ENCODE peak calls at places on chromosomes 5 and 9, in four cellular contexts. One of them, this sample, is unnamed.

GRCh38 chr5:146706321-146706972 is 172.1 kb downstream of the PPP2R2B start:
- DNase-seq in IMR-90: no peak
- DNase-seq in SK-N-SH: no peak
- DNase-seq in K562: peak
- DNase-seq in this sample: no peak

GRCh38 chr5:72015103-72015548 is 92.1 kb upstream of the MAP1B start:
- DNase-seq in IMR-90: peak
- DNase-seq in SK-N-SH: peak
- DNase-seq in K562: peak
- DNase-seq in this sample: no peak

GRCh38 chr9:96006961-96007360 is 131.5 kb downstream of the ERCC6L2 start:
- DNase-seq in IMR-90: peak
- DNase-seq in SK-N-SH: no peak
- DNase-seq in K562: no peak
- DNase-seq in this sample: no peak

GRCh38 chr5:158869092-158869491 is 230.6 kb downstream of the EBF1 start:
- DNase-seq in IMR-90: no peak
- DNase-seq in SK-N-SH: no peak
- DNase-seq in K562: no peak
- DNase-seq in this sample: no peak

GRCh38 chr5:128349044-128349629 is 188.9 kb downstream of the FBN2 start:
- DNase-seq in IMR-90: peak
- DNase-seq in SK-N-SH: no peak
- DNase-seq in K562: peak
- DNase-seq in this sample: no peak

GRCh38 chr5:73256462-73257260 is 83.7 kb downstream of the TMEM174 start:
- DNase-seq in IMR-90: peak
- DNase-seq in SK-N-SH: no peak
- DNase-seq in K562: no peak
- DNase-seq in this sample: no peak

GRCh38 chr5:63125862-63126261 is 547.2 kb downstream of the LRRC70 start:
- DNase-seq in IMR-90: peak
- DNase-seq in SK-N-SH: no peak
- DNase-seq in K562: peak
- DNase-seq in this sample: no peak

GRCh38 chr5:126514159-126515141 is 80.6 kb downstream of the ALDH7A1 start:
- DNase-seq in IMR-90: peak
- DNase-seq in SK-N-SH: no peak
- DNase-seq in K562: peak
- DNase-seq in this sample: no peak

GRCh38 chr9:131432597-131433301 is 38.9 kb downstream of the PRRC2B start:
- DNase-seq in IMR-90: peak
- DNase-seq in SK-N-SH: no peak
- DNase-seq in K562: no peak
- DNase-seq in this sample: no peak

GRCh38 chr9:33166263-33167083 is 663 bp downstream of the B4GALT1 start:
- DNase-seq in IMR-90: no peak
- DNase-seq in SK-N-SH: peak
- DNase-seq in K562: peak
- DNase-seq in this sample: no peak

GRCh38 chr5:6712136-6712581 is 1.1 kb upstream of the TENT4A start:
- DNase-seq in IMR-90: peak
- DNase-seq in SK-N-SH: peak
- DNase-seq in K562: peak
- DNase-seq in this sample: no peak

GRCh38 chr5:135811007-135811406 is 23.5 kb upstream of the SLC25A48 start:
- DNase-seq in IMR-90: no peak
- DNase-seq in SK-N-SH: no peak
- DNase-seq in K562: no peak
- DNase-seq in this sample: no peak

GRCh38 chr9:123353984-123354591 is 1.9 kb upstream of the CRB2 start:
- DNase-seq in IMR-90: peak
- DNase-seq in SK-N-SH: peak
- DNase-seq in K562: peak
- DNase-seq in this sample: no peak

GRCh38 chr5:93192107-93192506 is 388.9 kb downstream of the NR2F1-AS1 start:
- DNase-seq in IMR-90: peak
- DNase-seq in SK-N-SH: no peak
- DNase-seq in K562: no peak
- DNase-seq in this sample: no peak

GRCh38 chr9:128120741-128121465 is 6.6 kb downstream of the PTGES2 start:
- DNase-seq in IMR-90: no peak
- DNase-seq in SK-N-SH: no peak
- DNase-seq in K562: no peak
- DNase-seq in this sample: no peak

GRCh38 chr9:96015876-96016686 is 140.6 kb downstream of the ERCC6L2 start:
- DNase-seq in IMR-90: peak
- DNase-seq in SK-N-SH: no peak
- DNase-seq in K562: no peak
- DNase-seq in this sample: peak

GRCh38 chr9:68749579-68750159 is 44.6 kb downstream of the PIP5K1B start:
- DNase-seq in IMR-90: no peak
- DNase-seq in SK-N-SH: no peak
- DNase-seq in K562: no peak
- DNase-seq in this sample: no peak

GRCh38 chr9:5708414-5708813 is 79.5 kb downstream of the RIC1 start:
- DNase-seq in IMR-90: no peak
- DNase-seq in SK-N-SH: no peak
- DNase-seq in K562: no peak
- DNase-seq in this sample: no peak

GRCh38 chr5:61394078-61394701 is 62.1 kb downstream of the ZSWIM6 start:
- DNase-seq in IMR-90: peak
- DNase-seq in SK-N-SH: no peak
- DNase-seq in K562: no peak
- DNase-seq in this sample: no peak

GRCh38 chr5:57575839-57576238 is 93.2 kb upstream of the ACTBL2 start:
- DNase-seq in IMR-90: no peak
- DNase-seq in SK-N-SH: no peak
- DNase-seq in K562: peak
- DNase-seq in this sample: no peak

GRCh38 chr9:7212101-7212500 is 454.3 kb downstream of the KDM4C start:
- DNase-seq in IMR-90: no peak
- DNase-seq in SK-N-SH: no peak
- DNase-seq in K562: no peak
- DNase-seq in this sample: no peak
- TF ChIP-seq MXI1 in IMR-90: no peak
- TF ChIP-seq MXI1 in SK-N-SH: no peak
- TF ChIP-seq MXI1 in K562: no peak
- TF ChIP-seq MXI1 in this sample: no peak

GRCh38 chr9:130118841-130119520 is 53.2 kb upstream of the NCS1 start:
- DNase-seq in IMR-90: peak
- DNase-seq in SK-N-SH: peak
- DNase-seq in K562: no peak
- DNase-seq in this sample: no peak
- TF ChIP-seq RCOR1 in IMR-90: no peak
- TF ChIP-seq RCOR1 in SK-N-SH: peak
- TF ChIP-seq RCOR1 in K562: no peak
- TF ChIP-seq RCOR1 in this sample: no peak

DNA sequence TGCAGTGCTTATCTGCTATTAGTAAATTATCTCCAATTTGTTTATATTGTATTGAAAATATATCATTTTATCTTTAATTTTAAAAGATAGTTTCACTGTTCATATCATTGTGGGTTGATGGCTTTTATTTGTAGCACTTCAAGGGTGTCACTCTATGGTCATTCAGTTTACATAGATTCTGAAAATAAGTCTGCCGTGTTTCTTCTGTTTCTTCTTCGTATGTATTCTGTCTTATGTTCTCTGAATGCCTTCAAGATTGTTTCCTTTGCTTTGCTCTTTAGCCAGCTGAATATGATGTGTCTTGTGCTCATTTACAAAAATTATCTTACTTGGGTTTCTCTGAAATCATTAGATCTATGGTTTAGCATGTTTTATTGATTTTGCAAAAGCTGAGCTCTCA is 359.9 kb downstream of the CYLC2 start:
- DNase-seq in IMR-90: no peak
- DNase-seq in SK-N-SH: no peak
- DNase-seq in K562: no peak
- DNase-seq in this sample: no peak
- TF ChIP-seq MXI1 in IMR-90: no peak
- TF ChIP-seq MXI1 in SK-N-SH: no peak
- TF ChIP-seq MXI1 in K562: no peak
- TF ChIP-seq MXI1 in this sample: no peak

GRCh38 chr9:21682981-21683380 is 119.5 kb upstream of the MTAP start:
- DNase-seq in IMR-90: peak
- DNase-seq in SK-N-SH: no peak
- DNase-seq in K562: no peak
- DNase-seq in this sample: no peak
- TF ChIP-seq RCOR1 in IMR-90: no peak
- TF ChIP-seq RCOR1 in SK-N-SH: no peak
- TF ChIP-seq RCOR1 in K562: no peak
- TF ChIP-seq RCOR1 in this sample: no peak